ENCODE peak calls at places on chromosomes 2 and 18, in four cellular contexts. Z is HepG2, U is HCT116, C is K562. V is an unnamed sample.

GRCh38 chr2:165471349-165471975 is 2.0 kb downstream of the CSRNP3 start:
- DNase-seq in Z (no peak), U (no peak), C (no peak), V (no peak)

GRCh38 chr2:13770279-13770678 is 862.2 kb upstream of the LRATD1 start:
- DNase-seq in Z (no peak), U (no peak), C (no peak), V (no peak)

GRCh38 chr2:74510272-74510671 is 2.8 kb upstream of the PCGF1 start:
- DNase-seq in U (no peak), C (no peak), Z (no peak), V (no peak)

GRCh38 chr18:199768-200167 is 41.4 kb downstream of the USP14 start:
- DNase-seq in Z (no peak), C (no peak), U (no peak), V (no peak)

GRCh38 chr2:171754254-171754939 is 67.1 kb downstream of the DYNC1I2 start:
- DNase-seq in U (no peak), Z (no peak), C (no peak), V (no peak)

GRCh38 chr18:50548160-50548559 is 11.7 kb upstream of the MAPK4 start:
- DNase-seq in Z (no peak), C (no peak), U (no peak), V (no peak)

GRCh38 chr2:170822292-170822884 is 5.7 kb downstream of the GAD1 start:
- DNase-seq in C (no peak), U (no peak), Z (no peak), V (no peak)

GRCh38 chr18:48927286-48928080 is 23.3 kb downstream of the SMAD7 start:
- DNase-seq in C (no peak), Z (no peak), U (no peak), V (no peak)

GRCh38 chr2:127149384-127149783 is 42.4 kb upstream of the BIN1 start:
- DNase-seq in C (no peak), Z (no peak), U (no peak), V (no peak)

DNA sequence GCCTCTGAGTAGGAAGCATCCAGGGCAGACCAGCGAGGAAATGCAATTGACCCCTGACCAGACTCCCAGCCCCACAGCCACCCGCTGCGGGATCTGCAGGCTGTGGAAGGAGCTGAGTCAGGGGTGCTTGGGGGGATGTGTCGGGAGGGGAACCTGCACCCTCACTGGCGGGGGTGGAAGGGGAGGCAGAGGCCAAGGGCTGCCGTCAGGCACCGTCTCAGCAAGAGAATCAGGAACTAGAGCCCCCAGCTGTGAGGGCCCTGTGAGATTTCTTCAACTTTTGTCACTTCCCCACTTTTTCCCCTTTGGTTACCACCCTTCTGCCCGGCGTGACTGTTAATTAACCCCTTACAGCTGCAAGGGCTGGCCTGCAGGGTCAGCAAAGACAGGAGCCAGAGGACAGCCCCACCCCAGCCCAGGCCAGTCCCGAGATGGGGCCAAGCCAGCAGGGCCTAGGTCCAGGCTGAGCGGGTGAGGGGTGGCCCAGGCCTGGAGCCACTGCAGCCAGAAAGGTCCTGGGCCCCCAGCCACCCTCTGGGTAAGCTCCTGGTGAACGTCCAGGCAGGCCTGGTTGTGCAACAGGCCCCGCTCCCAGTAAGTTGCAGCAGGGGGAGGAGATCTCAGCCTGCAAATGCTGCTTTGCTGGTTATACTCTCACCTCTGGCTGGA is 147.0 kb upstream of the ID2 start:
- DNase-seq in C (peak; percentile 47), U (no peak), Z (peak; percentile 48), V (no peak)
- TF ChIP-seq SIN3A in C (no peak), U (no peak), Z (no peak), V (no peak)

DNA sequence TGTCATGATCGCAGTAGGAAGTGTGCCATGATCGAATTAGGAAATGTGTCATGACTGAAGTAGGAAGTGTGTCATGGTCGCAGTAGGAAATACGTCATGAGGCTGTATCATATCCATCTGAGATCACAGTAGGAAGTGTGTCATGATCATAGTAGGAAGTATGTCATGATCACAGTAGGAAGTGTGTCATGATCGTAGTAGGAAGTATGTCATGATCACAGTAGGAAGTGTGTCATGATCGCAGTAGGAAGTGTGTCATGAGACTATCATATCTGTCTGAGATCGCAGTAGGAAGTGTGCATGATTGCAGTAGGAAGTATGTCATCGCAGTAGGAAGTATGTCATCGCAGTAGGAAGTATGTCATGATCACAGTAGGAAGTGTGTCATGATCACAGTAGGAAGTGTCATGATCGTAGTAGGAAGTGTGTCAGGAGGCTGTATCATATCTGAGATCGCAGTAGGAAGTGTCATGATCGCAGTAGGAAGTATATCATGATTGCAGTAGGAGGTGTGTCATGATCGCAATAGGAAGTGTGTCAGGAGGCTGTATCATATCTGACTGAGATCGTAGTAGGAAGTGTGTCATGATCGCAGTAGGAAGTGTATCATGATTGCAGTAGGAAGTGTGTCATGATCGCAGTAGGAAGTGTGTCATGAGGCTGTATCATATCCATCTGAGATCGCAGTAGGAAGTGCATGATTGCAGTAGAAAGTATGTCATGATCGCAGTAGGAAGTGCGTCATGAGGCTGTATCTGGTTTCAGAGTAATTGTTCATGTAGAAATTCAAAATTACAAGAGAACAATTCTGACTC is 56.4 kb upstream of the NFATC1 start:
- DNase-seq in U (no peak), Z (no peak), C (no peak), V (no peak)
- H3K36me3 ChIP-seq in U (no peaks in the 10 kb centered on the region), Z (peaks cover 2% of the 10 kb centered on the region), C (no peaks in the 10 kb centered on the region), V (no peaks in the 10 kb centered on the region)

DNA sequence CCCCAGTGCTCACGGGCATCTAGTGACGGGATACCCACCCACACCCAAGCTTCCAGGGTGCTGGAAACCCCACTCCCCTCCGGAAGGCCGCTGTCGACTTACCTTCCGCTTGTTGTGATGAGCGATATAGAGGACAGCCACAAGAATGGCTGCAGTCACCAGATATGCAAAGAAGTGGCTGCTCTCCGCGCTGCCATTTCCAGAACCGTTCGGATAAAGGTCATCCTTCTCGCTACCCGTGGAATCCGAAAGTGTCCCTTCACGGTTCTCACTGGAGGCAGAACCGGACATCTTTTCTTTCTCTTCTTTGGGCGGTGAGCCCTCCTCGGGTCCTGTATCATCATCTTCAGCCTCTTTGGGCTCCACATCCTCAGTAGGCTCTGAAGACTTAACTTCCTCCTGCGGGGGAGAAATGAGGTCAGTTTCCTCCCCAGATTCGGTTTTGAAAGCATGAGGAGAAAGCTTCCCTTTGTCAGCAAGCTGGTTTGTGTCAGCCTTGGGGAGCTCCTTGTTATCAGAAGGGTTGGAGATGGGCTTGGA is 1.3 kb downstream of the TGOLN2 start:
- DNase-seq in U (no peak), Z (peak; percentile 52), C (peak; percentile 77), V (no peak)
- TF ChIP-seq POLR2AphosphoS5 in U (no peak), Z (no peak), C (no peak), V (no peak)

GRCh38 chr2:145126146-145126545 is 606.2 kb upstream of the ZEB2 start:
- DNase-seq in Z (no peak), U (no peak), C (no peak), V (no peak)

GRCh38 chr2:145119225-145119624 is 599.3 kb upstream of the ZEB2 start:
- DNase-seq in U (no peak), C (no peak), Z (no peak), V (no peak)

GRCh38 chr2:145123606-145124005 is 603.7 kb upstream of the ZEB2 start:
- DNase-seq in Z (no peak), U (no peak), C (no peak), V (no peak)
- TF ChIP-seq SIN3A in Z (no peak), U (no peak), C (no peak), V (no peak)

GRCh38 chr2:62713837-62714236 is 8.3 kb downstream of the EHBP1 start:
- DNase-seq in Z (peak; percentile 22), U (no peak), C (no peak), V (no peak)
- H3K36me3 ChIP-seq in Z (peaks cover 54% of the 10 kb centered on the region), U (peaks cover 51% of the 10 kb centered on the region), C (peaks cover 24% of the 10 kb centered on the region), V (peaks cover 5% of the 10 kb centered on the region)

V was measured in Panc1.